ENCODE peak calls at places on chromosomes 4 and X, in eight cellular contexts. One of them, this sample, is unnamed.

GRCh38 chrX:39975094-39975865 is 122.5 kb downstream of the BCOR start:
- DNase-seq in RWPE1: peak
- DNase-seq in HFFc6: no peak
- DNase-seq in HS-5: no peak
- DNase-seq in substantia nigra: no peak
- DNase-seq in cardiac fibroblast: no peak
- DNase-seq in esophagus muscularis mucosa: no peak
- DNase-seq in CD8-positive, alpha-beta memory T cell: no peak
- DNase-seq in this sample: no peak

GRCh38 chrX:103716967-103717366 is 6.3 kb downstream of the TMEM31 start:
- DNase-seq in cardiac fibroblast: peak
- DNase-seq in HFFc6: peak
- DNase-seq in substantia nigra: no peak
- DNase-seq in CD8-positive, alpha-beta memory T cell: no peak
- DNase-seq in esophagus muscularis mucosa: no peak
- DNase-seq in HS-5: peak
- DNase-seq in RWPE1: peak
- DNase-seq in this sample: peak

GRCh38 chr4:1080961-1081688 is 32.2 kb downstream of the RNF212 start:
- DNase-seq in substantia nigra: no peak
- DNase-seq in HFFc6: no peak
- DNase-seq in cardiac fibroblast: peak
- DNase-seq in CD8-positive, alpha-beta memory T cell: no peak
- DNase-seq in HS-5: peak
- DNase-seq in esophagus muscularis mucosa: no peak
- DNase-seq in RWPE1: peak
- DNase-seq in this sample: no peak

GRCh38 chr4:113620032-113620431 is 141.5 kb downstream of the CAMK2D start:
- DNase-seq in substantia nigra: no peak
- DNase-seq in cardiac fibroblast: no peak
- DNase-seq in RWPE1: no peak
- DNase-seq in HS-5: no peak
- DNase-seq in CD8-positive, alpha-beta memory T cell: no peak
- DNase-seq in esophagus muscularis mucosa: no peak
- DNase-seq in HFFc6: no peak
- DNase-seq in this sample: no peak

GRCh38 chrX:53047228-53047627 is 1.4 kb upstream of the GPR173 start:
- DNase-seq in esophagus muscularis mucosa: no peak
- DNase-seq in HFFc6: peak
- DNase-seq in CD8-positive, alpha-beta memory T cell: no peak
- DNase-seq in RWPE1: no peak
- DNase-seq in substantia nigra: no peak
- DNase-seq in cardiac fibroblast: peak
- DNase-seq in HS-5: no peak
- DNase-seq in this sample: no peak

GRCh38 chrX:23883737-23884354 is 23.9 kb downstream of the APOO start:
- DNase-seq in esophagus muscularis mucosa: no peak
- DNase-seq in HFFc6: peak
- DNase-seq in substantia nigra: no peak
- DNase-seq in cardiac fibroblast: peak
- DNase-seq in CD8-positive, alpha-beta memory T cell: no peak
- DNase-seq in RWPE1: peak
- DNase-seq in HS-5: no peak
- DNase-seq in this sample: peak

GRCh38 chr4:40820101-40820500 is 70.3 kb downstream of the NSUN7 start:
- DNase-seq in CD8-positive, alpha-beta memory T cell: no peak
- DNase-seq in cardiac fibroblast: no peak
- DNase-seq in substantia nigra: no peak
- DNase-seq in HFFc6: no peak
- DNase-seq in RWPE1: no peak
- DNase-seq in HS-5: no peak
- DNase-seq in esophagus muscularis mucosa: no peak
- DNase-seq in this sample: no peak

GRCh38 chr4:112881842-112882241 is 167.6 kb upstream of the ANK2 start:
- DNase-seq in CD8-positive, alpha-beta memory T cell: no peak
- DNase-seq in cardiac fibroblast: peak
- DNase-seq in HFFc6: no peak
- DNase-seq in HS-5: no peak
- DNase-seq in substantia nigra: no peak
- DNase-seq in esophagus muscularis mucosa: no peak
- DNase-seq in RWPE1: no peak
- DNase-seq in this sample: no peak

GRCh38 chrX:22134681-22135080 is 102.6 kb downstream of the PHEX start:
- DNase-seq in substantia nigra: no peak
- DNase-seq in RWPE1: peak
- DNase-seq in cardiac fibroblast: peak
- DNase-seq in CD8-positive, alpha-beta memory T cell: no peak
- DNase-seq in esophagus muscularis mucosa: no peak
- DNase-seq in HS-5: no peak
- DNase-seq in HFFc6: peak
- DNase-seq in this sample: peak

GRCh38 chr4:107258359-107258758 is 222.2 kb upstream of the DKK2 start:
- DNase-seq in RWPE1: peak
- DNase-seq in CD8-positive, alpha-beta memory T cell: no peak
- DNase-seq in cardiac fibroblast: peak
- DNase-seq in HFFc6: peak
- DNase-seq in HS-5: peak
- DNase-seq in esophagus muscularis mucosa: no peak
- DNase-seq in substantia nigra: no peak
- DNase-seq in this sample: peak

GRCh38 chr4:24800273-24800880 is 5.0 kb downstream of the SOD3 start:
- DNase-seq in HS-5: no peak
- DNase-seq in HFFc6: no peak
- DNase-seq in esophagus muscularis mucosa: peak
- DNase-seq in CD8-positive, alpha-beta memory T cell: no peak
- DNase-seq in substantia nigra: no peak
- DNase-seq in RWPE1: no peak
- DNase-seq in cardiac fibroblast: peak
- DNase-seq in this sample: no peak

GRCh38 chrX:46447384-46447783 is 97.8 kb downstream of the ZNF674 start:
- DNase-seq in esophagus muscularis mucosa: no peak
- DNase-seq in HS-5: no peak
- DNase-seq in CD8-positive, alpha-beta memory T cell: no peak
- DNase-seq in substantia nigra: no peak
- DNase-seq in RWPE1: no peak
- DNase-seq in cardiac fibroblast: peak
- DNase-seq in HFFc6: no peak
- DNase-seq in this sample: no peak

GRCh38 chrX:29297171-29297800 is 710.0 kb downstream of the IL1RAPL1 start:
- DNase-seq in RWPE1: no peak
- DNase-seq in cardiac fibroblast: no peak
- DNase-seq in substantia nigra: no peak
- DNase-seq in HS-5: no peak
- DNase-seq in CD8-positive, alpha-beta memory T cell: no peak
- DNase-seq in HFFc6: no peak
- DNase-seq in esophagus muscularis mucosa: no peak
- DNase-seq in this sample: no peak

GRCh38 chrX:120671963-120672362 is 42.1 kb upstream of the C1GALT1C1 start:
- DNase-seq in RWPE1: no peak
- DNase-seq in substantia nigra: no peak
- DNase-seq in HS-5: no peak
- DNase-seq in esophagus muscularis mucosa: no peak
- DNase-seq in CD8-positive, alpha-beta memory T cell: no peak
- DNase-seq in HFFc6: no peak
- DNase-seq in cardiac fibroblast: peak
- DNase-seq in this sample: no peak

GRCh38 chr4:113844369-113844768 is 82.8 kb upstream of the CAMK2D start:
- DNase-seq in cardiac fibroblast: no peak
- DNase-seq in substantia nigra: no peak
- DNase-seq in HS-5: no peak
- DNase-seq in RWPE1: no peak
- DNase-seq in CD8-positive, alpha-beta memory T cell: no peak
- DNase-seq in esophagus muscularis mucosa: no peak
- DNase-seq in HFFc6: no peak
- DNase-seq in this sample: no peak

GRCh38 chr4:154982187-154983047 is 201.3 kb downstream of the RBM46 start:
- DNase-seq in esophagus muscularis mucosa: no peak
- DNase-seq in substantia nigra: peak
- DNase-seq in cardiac fibroblast: peak
- DNase-seq in HS-5: no peak
- DNase-seq in CD8-positive, alpha-beta memory T cell: no peak
- DNase-seq in HFFc6: no peak
- DNase-seq in RWPE1: peak
- DNase-seq in this sample: peak

GRCh38 chr4:25654971-25655963 is at the start of gene SLC34A2:
- DNase-seq in HS-5: no peak
- DNase-seq in esophagus muscularis mucosa: no peak
- DNase-seq in HFFc6: no peak
- DNase-seq in CD8-positive, alpha-beta memory T cell: no peak
- DNase-seq in RWPE1: peak
- DNase-seq in cardiac fibroblast: no peak
- DNase-seq in substantia nigra: no peak
- DNase-seq in this sample: no peak

GRCh38 chr4:143207555-143207954 is 22.8 kb downstream of the USP38 start:
- DNase-seq in HS-5: no peak
- DNase-seq in substantia nigra: no peak
- DNase-seq in CD8-positive, alpha-beta memory T cell: no peak
- DNase-seq in cardiac fibroblast: peak
- DNase-seq in RWPE1: no peak
- DNase-seq in HFFc6: peak
- DNase-seq in esophagus muscularis mucosa: no peak
- DNase-seq in this sample: no peak

GRCh38 chrX:100587846-100588245 is 3.1 kb downstream of the TNMD start:
- DNase-seq in esophagus muscularis mucosa: no peak
- DNase-seq in CD8-positive, alpha-beta memory T cell: no peak
- DNase-seq in cardiac fibroblast: no peak
- DNase-seq in substantia nigra: no peak
- DNase-seq in HFFc6: no peak
- DNase-seq in RWPE1: no peak
- DNase-seq in HS-5: no peak
- DNase-seq in this sample: no peak

GRCh38 chr4:37244583-37245390 is at the start of gene NWD2:
- DNase-seq in substantia nigra: no peak
- DNase-seq in esophagus muscularis mucosa: no peak
- DNase-seq in RWPE1: no peak
- DNase-seq in HS-5: no peak
- DNase-seq in CD8-positive, alpha-beta memory T cell: no peak
- DNase-seq in cardiac fibroblast: peak
- DNase-seq in HFFc6: no peak
- DNase-seq in this sample: no peak

GRCh38 chr4:182140547-182140946 is 102.7 kb upstream of the TENM3 start:
- DNase-seq in HFFc6: no peak
- DNase-seq in esophagus muscularis mucosa: no peak
- DNase-seq in CD8-positive, alpha-beta memory T cell: no peak
- DNase-seq in cardiac fibroblast: no peak
- DNase-seq in RWPE1: no peak
- DNase-seq in substantia nigra: no peak
- DNase-seq in HS-5: no peak
- DNase-seq in this sample: no peak

GRCh38 chr4:41693629-41694028 is 54.9 kb downstream of the PHOX2B start:
- DNase-seq in RWPE1: peak
- DNase-seq in HFFc6: peak
- DNase-seq in CD8-positive, alpha-beta memory T cell: no peak
- DNase-seq in esophagus muscularis mucosa: no peak
- DNase-seq in cardiac fibroblast: peak
- DNase-seq in substantia nigra: no peak
- DNase-seq in HS-5: no peak
- DNase-seq in this sample: no peak

GRCh38 chr4:65482410-65482809 is 187.9 kb downstream of the EPHA5 start:
- DNase-seq in cardiac fibroblast: peak
- DNase-seq in HFFc6: no peak
- DNase-seq in CD8-positive, alpha-beta memory T cell: no peak
- DNase-seq in substantia nigra: no peak
- DNase-seq in RWPE1: peak
- DNase-seq in esophagus muscularis mucosa: no peak
- DNase-seq in HS-5: no peak
- DNase-seq in this sample: no peak